ENCODE peak calls at places on chromosomes 16 and 17, in eight cellular contexts. I, T, Y, D, U, S, V and L are unnamed samples.

GRCh38 chr16:1163567-1164055 is 10.7 kb downstream of the CACNA1H start:
- DNase-seq in U (no peak), V (no peak), T (no peak), D (no peak), S (no peak), Y (no peak), I (peak), L (no peak)

GRCh38 chr16:55056585-55057520 is 126.2 kb downstream of the IRX5 start:
- DNase-seq in V (no peak), U (no peak), D (no peak), S (no peak), Y (peak), I (no peak), T (no peak), L (no peak)

GRCh38 chr16:50252082-50252611 is 14.2 kb upstream of the ADCY7 start:
- DNase-seq in Y (no peak), T (no peak), D (no peak), I (peak), V (no peak), S (no peak), U (no peak), L (no peak)

GRCh38 chr17:676060-676745 is 38.4 kb downstream of the VPS53 start:
- DNase-seq in Y (no peak), V (no peak), I (no peak), T (no peak), U (no peak), S (no peak), D (no peak), L (no peak)

GRCh38 chr17:79720705-79721295 is 9.9 kb upstream of the ENPP7 start:
- DNase-seq in T (peak), V (no peak), S (no peak), D (no peak), U (no peak), I (no peak), Y (no peak), L (no peak)

GRCh38 chr16:14003119-14003570 is 68.0 kb upstream of the MRTFB start:
- DNase-seq in S (peak), I (peak), T (no peak), V (no peak), U (peak), D (peak), Y (peak), L (no peak)

GRCh38 chr17:74840989-74841666 is 18.6 kb downstream of the GRIN2C start:
- DNase-seq in T (no peak), S (no peak), Y (no peak), D (no peak), V (no peak), I (peak), U (peak), L (no peak)

GRCh38 chr17:49108318-49108717 is 24.3 kb upstream of the B4GALNT2 start:
- DNase-seq in S (no peak), I (no peak), D (no peak), T (no peak), U (no peak), Y (no peak), V (no peak), L (no peak)

GRCh38 chr17:62675260-62675659 is 47.8 kb downstream of the MRC2 start:
- DNase-seq in S (no peak), Y (no peak), I (peak), T (no peak), V (no peak), D (no peak), U (no peak), L (no peak)

GRCh38 chr17:39711851-39712250 is 12.0 kb downstream of the ERBB2 start:
- DNase-seq in U (no peak), I (no peak), V (no peak), Y (no peak), T (no peak), S (no peak), D (no peak), L (no peak)

GRCh38 chr17:64092952-64093451 is 36.9 kb downstream of the ERN1 start:
- DNase-seq in T (no peak), I (no peak), Y (no peak), D (no peak), V (no peak), U (no peak), S (no peak), L (no peak)

GRCh38 chr16:57606847-57607501 is 21.5 kb upstream of the ADGRG1 start:
- DNase-seq in Y (no peak), U (no peak), V (peak), T (no peak), S (peak), D (no peak), I (no peak), L (peak)

GRCh38 chr17:13917635-13918034 is 151.7 kb upstream of the COX10 start:
- DNase-seq in T (no peak), U (no peak), S (no peak), I (no peak), Y (no peak), D (no peak), V (no peak), L (no peak)

GRCh38 chr16:88385831-88386815 is 3.4 kb downstream of the ZNF469 start:
- DNase-seq in Y (peak), T (no peak), U (no peak), I (peak), D (no peak), S (no peak), V (no peak), L (no peak)

GRCh38 chr17:31472137-31472536 is 80.7 kb downstream of the RAB11FIP4 start:
- DNase-seq in I (peak), T (no peak), V (no peak), D (no peak), U (no peak), S (no peak), Y (no peak), L (no peak)

GRCh38 chr16:58197314-58198012 is 443 bp downstream of the CSNK2A2 start:
- DNase-seq in Y (no peak), D (no peak), U (no peak), S (no peak), V (no peak), I (no peak), T (no peak), L (peak)

GRCh38 chr16:69166221-69166833 is 20.6 kb upstream of the SNTB2 start:
- DNase-seq in U (no peak), S (no peak), I (peak), Y (no peak), V (no peak), T (no peak), D (peak), L (peak)

GRCh38 chr17:68396226-68396780 is 61.0 kb downstream of the WIPI1 start:
- DNase-seq in V (no peak), S (no peak), Y (no peak), D (no peak), T (no peak), I (no peak), U (no peak), L (no peak)

GRCh38 chr16:25063865-25064264 is 47.7 kb upstream of the LCMT1 start:
- DNase-seq in U (peak), Y (no peak), I (no peak), D (no peak), T (no peak), V (no peak), S (no peak), L (no peak)

GRCh38 chr17:82216301-82217119 is 3.9 kb upstream of the CCDC57 start:
- DNase-seq in Y (peak), I (peak), S (peak), T (no peak), U (peak), D (peak), V (no peak), L (peak)

GRCh38 chr16:353404-354285 is 1.1 kb upstream of the AXIN1 start:
- DNase-seq in S (no peak), Y (peak), V (no peak), T (no peak), I (no peak), U (no peak), D (no peak), L (no peak)

GRCh38 chr17:81551458-81552243 is 502 bp downstream of the FAAP100 start:
- DNase-seq in U (no peak), S (peak), V (no peak), D (no peak), T (no peak), I (no peak), Y (no peak), L (no peak)

GRCh38 chr16:48629531-48629930 is 19.6 kb upstream of the N4BP1 start:
- DNase-seq in I (no peak), Y (peak), T (no peak), U (no peak), V (peak), S (peak), D (no peak), L (no peak)

GRCh38 chr17:35947156-35947585 is 3.7 kb upstream of the LYZL6 start:
- DNase-seq in Y (no peak), I (no peak), D (no peak), U (peak), S (no peak), V (no peak), T (no peak), L (peak)

GRCh38 chr16:19183187-19183586 is 15.1 kb downstream of the SYT17 start:
- DNase-seq in T (no peak), U (no peak), Y (no peak), S (peak), V (no peak), D (no peak), I (no peak), L (no peak)

GRCh38 chr16:82192665-82193064 is 22.6 kb upstream of the MPHOSPH6 start:
- DNase-seq in I (no peak), U (no peak), Y (no peak), T (no peak), S (no peak), D (peak), V (no peak), L (no peak)

GRCh38 chr17:56937688-56938087 is 23.2 kb downstream of the COIL start:
- DNase-seq in U (no peak), V (no peak), Y (no peak), I (no peak), T (no peak), S (no peak), D (no peak), L (no peak)

GRCh38 chr17:53818894-53819293 is 3.8 kb upstream of the KIF2B start:
- DNase-seq in Y (no peak), V (no peak), T (no peak), U (no peak), I (no peak), D (no peak), S (no peak), L (no peak)

GRCh38 chr16:67388591-67388990 is 4.7 kb downstream of the TPPP3 start:
- DNase-seq in T (no peak), I (no peak), V (no peak), S (no peak), U (no peak), D (no peak), Y (peak), L (no peak)

GRCh38 chr16:67651847-67652246 is 6.9 kb downstream of the CARMIL2 start:
- DNase-seq in I (no peak), S (no peak), D (no peak), V (no peak), U (no peak), T (no peak), Y (no peak), L (no peak)

GRCh38 chr17:44499722-44500121 is 3.5 kb downstream of the GPATCH8 start:
- DNase-seq in D (no peak), I (no peak), S (no peak), V (no peak), Y (no peak), T (no peak), U (no peak), L (no peak)

GRCh38 chr17:44334315-44335181 is 9.9 kb upstream of the SLC25A39 start:
- DNase-seq in D (no peak), V (no peak), I (no peak), U (no peak), T (no peak), S (no peak), Y (no peak), L (no peak)

GRCh38 chr17:43667506-43668438 is 6.0 kb upstream of the MEOX1 start:
- DNase-seq in Y (no peak), S (no peak), D (no peak), V (no peak), T (no peak), I (no peak), U (no peak), L (no peak)

GRCh38 chr17:21502301-21502700 is 126.1 kb downstream of the KCNJ12 start:
- DNase-seq in T (no peak), V (no peak), I (no peak), Y (no peak), U (no peak), D (no peak), S (no peak), L (no peak)

GRCh38 chr16:14289692-14290340 is 218.7 kb downstream of the MRTFB start:
- DNase-seq in V (peak), I (no peak), S (peak), U (no peak), T (peak), D (no peak), Y (no peak), L (no peak)

GRCh38 chr16:67673712-67674580 is 7.3 kb downstream of the C16orf86 start:
- DNase-seq in T (no peak), U (peak), Y (peak), I (no peak), D (no peak), V (no peak), S (peak), L (no peak)

GRCh38 chr17:67500261-67500660 is 123.2 kb downstream of the PITPNC1 start:
- DNase-seq in Y (no peak), U (no peak), I (no peak), V (no peak), D (no peak), S (no peak), T (no peak), L (no peak)

GRCh38 chr17:79603771-79604170 is 7.1 kb downstream of the RBFOX3 start:
- DNase-seq in Y (no peak), T (no peak), V (no peak), S (no peak), I (no peak), D (no peak), U (no peak), L (no peak)

GRCh38 chr17:73482251-73482661 is 162.0 kb downstream of the SDK2 start:
- DNase-seq in D (no peak), I (no peak), U (no peak), T (no peak), Y (no peak), V (no peak), S (no peak), L (no peak)

GRCh38 chr17:73481672-73482071 is 162.6 kb downstream of the SDK2 start:
- DNase-seq in Y (no peak), V (no peak), T (no peak), D (no peak), S (no peak), I (no peak), U (no peak), L (no peak)

GRCh38 chr17:73476890-73477350 is 165.1 kb upstream of the CDC42EP4 start:
- DNase-seq in I (peak), Y (no peak), T (no peak), D (no peak), S (no peak), V (no peak), U (peak), L (no peak)

GRCh38 chr17:73480740-73481139 is 163.5 kb downstream of the SDK2 start:
- DNase-seq in D (no peak), S (no peak), Y (no peak), U (peak), T (no peak), I (peak), V (no peak), L (no peak)

GRCh38 chr17:73478768-73479424 is 165.3 kb downstream of the SDK2 start:
- DNase-seq in U (no peak), Y (no peak), I (no peak), T (no peak), V (no peak), D (no peak), S (no peak), L (no peak)
- TF ChIP-seq CTCF in U (no peak), Y (no peak), I (no peak), T (peak), V (no peak), D (no peak), S (no peak), L (no peak)

DNA sequence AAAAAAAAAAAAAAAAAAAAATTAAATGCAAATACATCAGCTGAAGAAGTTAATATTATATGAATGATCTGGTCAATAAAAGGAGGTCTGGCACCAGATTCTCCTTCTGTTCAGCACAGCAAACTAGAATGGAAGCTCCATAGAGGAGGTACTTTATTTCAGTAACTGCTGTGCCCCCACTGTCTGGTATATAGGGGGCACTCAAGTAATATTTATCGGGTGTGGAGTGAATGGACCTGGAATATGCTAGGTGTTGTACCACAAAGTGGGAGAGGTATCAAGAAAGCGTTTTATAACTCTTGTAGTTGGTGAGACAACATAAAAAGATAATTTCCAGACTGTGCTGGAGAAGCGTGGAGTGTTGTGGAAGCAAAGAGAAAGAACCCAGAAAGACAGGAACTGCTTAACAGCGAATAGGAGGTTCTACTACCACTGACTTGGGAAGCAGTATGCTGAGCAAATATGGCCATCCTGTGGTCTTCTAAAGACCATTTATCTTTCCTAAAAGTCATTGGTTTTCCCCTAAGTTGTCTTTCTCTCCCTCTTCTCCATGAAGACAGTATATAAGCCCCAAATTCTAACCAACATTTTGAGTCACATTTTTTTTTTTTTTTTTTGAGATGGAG is 12.2 kb upstream of the PRKCA start:
- DNase-seq in T (no peak), V (no peak), Y (no peak), D (no peak), I (no peak), U (no peak), S (no peak), L (no peak)
- TF ChIP-seq CTCF in T (peak), V (peak), Y (peak), D (peak), I (peak), U (peak), S (peak), L (peak)

DNA sequence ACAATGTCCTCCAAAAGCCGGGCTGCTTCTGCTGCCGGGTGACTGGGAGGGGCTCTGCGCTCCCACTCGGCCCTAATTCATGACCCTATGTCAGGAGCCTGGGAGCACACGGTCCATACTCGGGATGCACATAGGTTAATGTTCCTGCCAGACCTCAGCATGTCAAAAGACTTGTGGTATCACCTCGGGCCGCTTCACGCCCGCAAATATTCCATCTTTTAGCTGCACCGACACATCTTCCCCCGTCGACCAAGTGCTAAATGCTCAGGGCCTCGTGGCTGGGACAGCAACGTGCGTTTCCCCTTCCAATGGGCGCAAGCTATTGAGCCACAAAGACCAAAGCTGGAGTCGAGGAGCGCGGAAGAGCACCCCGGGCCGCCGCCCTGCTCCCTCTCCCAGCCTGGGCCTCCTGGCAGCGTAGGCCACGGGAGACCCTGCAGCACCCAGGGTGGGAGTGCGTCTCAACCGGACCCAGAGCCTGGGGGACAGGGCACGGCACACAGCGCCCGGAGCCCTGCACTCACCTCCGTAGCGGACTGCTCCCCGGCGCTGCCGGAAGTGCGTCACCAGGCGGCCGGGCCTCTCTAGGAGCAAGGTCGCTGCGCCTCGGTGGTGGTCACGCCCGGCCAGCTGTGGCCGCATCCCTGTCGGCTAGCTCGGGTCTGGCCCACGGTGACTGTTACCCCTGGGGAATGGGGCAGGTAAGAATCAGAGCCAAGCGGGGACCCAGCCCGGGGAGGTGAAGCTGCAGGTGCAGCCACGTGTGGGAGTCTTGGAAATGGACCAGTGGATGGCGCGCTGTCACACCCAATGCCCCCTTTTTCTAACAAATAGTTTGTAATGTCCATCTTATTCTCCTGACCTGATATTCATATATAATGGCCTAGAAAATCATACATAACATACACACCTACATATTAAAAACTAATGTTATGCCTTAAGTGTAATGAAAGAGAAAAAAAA is at the start of gene ZNF23:
- DNase-seq in U (peak), T (peak), V (no peak), S (peak), I (peak), D (no peak), Y (peak), L (peak)
- TF ChIP-seq CTCF in U (no peak), T (peak), V (peak), S (no peak), I (peak), D (no peak), Y (no peak), L (no peak)

GRCh38 chr16:85400305-85401205 is 212.6 kb upstream of the GSE1 start:
- DNase-seq in U (no peak), S (peak), I (peak), Y (no peak), T (no peak), D (no peak), V (no peak), L (no peak)

GRCh38 chr16:85401917-85402766 is 211.0 kb upstream of the GSE1 start:
- DNase-seq in T (no peak), U (no peak), S (peak), V (no peak), I (peak), Y (peak), D (no peak), L (no peak)

GRCh38 chr16:85403693-85404092 is 209.4 kb upstream of the GSE1 start:
- DNase-seq in T (no peak), I (no peak), D (no peak), V (no peak), Y (no peak), S (peak), U (no peak), L (no peak)

GRCh38 chr16:85401370-85401916 is 211.7 kb upstream of the GSE1 start:
- DNase-seq in U (no peak), V (no peak), I (peak), S (peak), T (no peak), Y (peak), D (no peak), L (no peak)

GRCh38 chr16:85402910-85403692 is 210.0 kb upstream of the GSE1 start:
- DNase-seq in D (no peak), Y (peak), V (no peak), I (peak), U (peak), S (peak), T (no peak), L (no peak)
- TF ChIP-seq CTCF in D (no peak), Y (no peak), V (no peak), I (no peak), U (no peak), S (no peak), T (no peak), L (no peak)

DNA sequence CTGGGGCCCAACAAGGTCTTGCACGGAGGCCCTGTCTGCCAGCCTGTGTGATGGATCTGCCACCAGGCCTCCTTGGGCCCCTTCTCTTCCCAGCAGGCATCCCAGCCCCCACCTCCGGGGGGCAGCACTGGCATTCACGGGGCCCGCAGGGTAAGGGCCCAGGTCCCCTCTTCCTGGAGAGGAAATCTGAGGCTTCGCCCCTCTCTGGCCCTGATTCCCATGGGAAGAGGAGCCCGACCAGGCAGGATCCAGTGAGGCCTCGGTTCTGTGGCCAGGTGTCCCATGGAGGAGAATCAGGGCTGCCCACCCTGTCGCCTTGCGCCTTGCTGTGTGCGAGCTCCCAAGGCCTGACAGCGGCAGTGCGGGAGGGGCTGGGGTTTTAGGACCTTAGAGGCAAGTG is 48.4 kb downstream of the PDPK1 start:
- DNase-seq in S (no peak), T (no peak), U (no peak), I (peak), D (no peak), V (no peak), Y (peak), L (peak)
- TF ChIP-seq CTCF in S (no peak), T (peak), U (peak), I (no peak), D (peak), V (no peak), Y (no peak), L (no peak)

GRCh38 chr17:77212833-77213777 is 72.3 kb downstream of the SEC14L1 start:
- DNase-seq in D (no peak), U (no peak), I (no peak), Y (no peak), V (no peak), S (no peak), T (no peak), L (no peak)
- TF ChIP-seq CTCF in D (no peak), U (no peak), I (no peak), Y (no peak), V (no peak), S (no peak), T (no peak), L (no peak)